ENCODE peak calls at places on chromosomes 16 and 17, in eight cellular contexts. One of them, this sample, is unnamed.

GRCh38 chr17:43784628-43785101 is 4.4 kb downstream of the CFAP97D1 start:
- DNase-seq in GM23338: no peak
- DNase-seq in stomach: no peak
- DNase-seq in OCI-LY7: no peak
- DNase-seq in glutamatergic neuron: no peak
- DNase-seq in type B pancreatic cell: no peak
- DNase-seq in H9: no peak
- DNase-seq in lower lobe of right lung: no peak
- DNase-seq in this sample: no peak

GRCh38 chr16:27445502-27446175 is 43.7 kb downstream of the IL21R start:
- DNase-seq in GM23338: no peak
- DNase-seq in H9: no peak
- DNase-seq in OCI-LY7: no peak
- DNase-seq in stomach: no peak
- DNase-seq in lower lobe of right lung: peak; percentile 25
- DNase-seq in type B pancreatic cell: no peak
- DNase-seq in glutamatergic neuron: no peak
- DNase-seq in this sample: peak; percentile 16

GRCh38 chr16:1408171-1408837 is 6.2 kb downstream of the UNKL start:
- DNase-seq in type B pancreatic cell: peak; percentile 96
- DNase-seq in lower lobe of right lung: peak; percentile 94
- DNase-seq in OCI-LY7: peak; percentile 92
- DNase-seq in stomach: peak; percentile 95
- DNase-seq in GM23338: peak; percentile 93
- DNase-seq in H9: peak; percentile 86
- DNase-seq in glutamatergic neuron: peak; percentile 97
- DNase-seq in this sample: peak; percentile 95

GRCh38 chr17:64393000-64393402 is 2.3 kb upstream of the PECAM1 start:
- DNase-seq in OCI-LY7: no peak
- DNase-seq in type B pancreatic cell: no peak
- DNase-seq in glutamatergic neuron: no peak
- DNase-seq in stomach: no peak
- DNase-seq in H9: no peak
- DNase-seq in GM23338: no peak
- DNase-seq in lower lobe of right lung: no peak
- DNase-seq in this sample: peak; percentile 87

GRCh38 chr16:24626251-24626650 is 86.9 kb downstream of the RBBP6 start:
- DNase-seq in OCI-LY7: no peak
- DNase-seq in type B pancreatic cell: no peak
- DNase-seq in glutamatergic neuron: no peak
- DNase-seq in stomach: no peak
- DNase-seq in lower lobe of right lung: no peak
- DNase-seq in GM23338: no peak
- DNase-seq in H9: no peak
- DNase-seq in this sample: no peak

GRCh38 chr17:82283208-82283749 is 9.8 kb upstream of the CSNK1D start:
- DNase-seq in lower lobe of right lung: no peak
- DNase-seq in stomach: no peak
- DNase-seq in OCI-LY7: no peak
- DNase-seq in type B pancreatic cell: no peak
- DNase-seq in H9: no peak
- DNase-seq in glutamatergic neuron: peak; percentile 65
- DNase-seq in GM23338: no peak
- DNase-seq in this sample: peak; percentile 82

GRCh38 chr17:79746955-79747507 is 16.3 kb downstream of the ENPP7 start:
- DNase-seq in GM23338: peak; percentile 72
- DNase-seq in H9: peak; percentile 69
- DNase-seq in OCI-LY7: no peak
- DNase-seq in type B pancreatic cell: no peak
- DNase-seq in lower lobe of right lung: no peak
- DNase-seq in stomach: no peak
- DNase-seq in glutamatergic neuron: no peak
- DNase-seq in this sample: no peak

GRCh38 chr17:14522795-14523387 is 222.0 kb downstream of the HS3ST3B1 start:
- DNase-seq in type B pancreatic cell: no peak
- DNase-seq in stomach: no peak
- DNase-seq in OCI-LY7: no peak
- DNase-seq in glutamatergic neuron: no peak
- DNase-seq in GM23338: no peak
- DNase-seq in lower lobe of right lung: no peak
- DNase-seq in H9: no peak
- DNase-seq in this sample: no peak

GRCh38 chr17:48625502-48626201 is 506 bp downstream of the HOXB9 start:
- DNase-seq in H9: peak; percentile 75
- DNase-seq in GM23338: peak; percentile 66
- DNase-seq in stomach: peak; percentile 46
- DNase-seq in OCI-LY7: no peak
- DNase-seq in type B pancreatic cell: no peak
- DNase-seq in glutamatergic neuron: no peak
- DNase-seq in lower lobe of right lung: no peak
- DNase-seq in this sample: peak; percentile 55

GRCh38 chr16:23072769-23073549 is 76.3 kb downstream of the USP31 start:
- DNase-seq in lower lobe of right lung: no peak
- DNase-seq in glutamatergic neuron: no peak
- DNase-seq in type B pancreatic cell: no peak
- DNase-seq in GM23338: peak; percentile 32
- DNase-seq in OCI-LY7: no peak
- DNase-seq in H9: no peak
- DNase-seq in stomach: no peak
- DNase-seq in this sample: no peak

GRCh38 chr17:64641499-64641898 is 20.6 kb downstream of the SMURF2 start:
- DNase-seq in H9: no peak
- DNase-seq in OCI-LY7: no peak
- DNase-seq in type B pancreatic cell: no peak
- DNase-seq in stomach: no peak
- DNase-seq in lower lobe of right lung: no peak
- DNase-seq in GM23338: no peak
- DNase-seq in glutamatergic neuron: no peak
- DNase-seq in this sample: peak; percentile 33

GRCh38 chr17:75691371-75692290 is 24.5 kb downstream of the SAP30BP start:
- DNase-seq in OCI-LY7: no peak
- DNase-seq in lower lobe of right lung: no peak
- DNase-seq in type B pancreatic cell: no peak
- DNase-seq in stomach: no peak
- DNase-seq in glutamatergic neuron: no peak
- DNase-seq in H9: no peak
- DNase-seq in GM23338: no peak
- DNase-seq in this sample: peak; percentile 84

GRCh38 chr16:53084736-53085538 is 30.1 kb downstream of the CHD9 start:
- DNase-seq in glutamatergic neuron: peak; percentile 45
- DNase-seq in stomach: no peak
- DNase-seq in OCI-LY7: no peak
- DNase-seq in GM23338: no peak
- DNase-seq in type B pancreatic cell: no peak
- DNase-seq in H9: no peak
- DNase-seq in lower lobe of right lung: no peak
- DNase-seq in this sample: no peak

GRCh38 chr16:3120435-3120834 is 8.0 kb downstream of the ZNF205 start:
- DNase-seq in OCI-LY7: no peak
- DNase-seq in stomach: no peak
- DNase-seq in lower lobe of right lung: no peak
- DNase-seq in glutamatergic neuron: no peak
- DNase-seq in GM23338: no peak
- DNase-seq in type B pancreatic cell: no peak
- DNase-seq in H9: no peak
- DNase-seq in this sample: no peak

GRCh38 chr17:16001498-16001897 is 1.9 kb downstream of the TTC19 start:
- DNase-seq in OCI-LY7: peak; percentile 16
- DNase-seq in glutamatergic neuron: no peak
- DNase-seq in H9: no peak
- DNase-seq in lower lobe of right lung: no peak
- DNase-seq in GM23338: no peak
- DNase-seq in type B pancreatic cell: no peak
- DNase-seq in stomach: no peak
- DNase-seq in this sample: peak; percentile 11

GRCh38 chr16:373848-374615 is 3.7 kb upstream of the MRPL28 start:
- DNase-seq in GM23338: no peak
- DNase-seq in glutamatergic neuron: no peak
- DNase-seq in H9: no peak
- DNase-seq in OCI-LY7: no peak
- DNase-seq in stomach: no peak
- DNase-seq in type B pancreatic cell: no peak
- DNase-seq in lower lobe of right lung: no peak
- DNase-seq in this sample: no peak

GRCh38 chr17:15263206-15263579 is 1.9 kb downstream of the PMP22 start:
- DNase-seq in stomach: peak; percentile 54
- DNase-seq in H9: no peak
- DNase-seq in GM23338: peak; percentile 76
- DNase-seq in lower lobe of right lung: peak; percentile 71
- DNase-seq in glutamatergic neuron: no peak
- DNase-seq in type B pancreatic cell: no peak
- DNase-seq in OCI-LY7: no peak
- DNase-seq in this sample: no peak

GRCh38 chr17:2366747-2367494 is 29.6 kb downstream of the SGSM2 start:
- DNase-seq in lower lobe of right lung: no peak
- DNase-seq in glutamatergic neuron: peak; percentile 69
- DNase-seq in type B pancreatic cell: no peak
- DNase-seq in OCI-LY7: no peak
- DNase-seq in H9: peak; percentile 85
- DNase-seq in GM23338: peak; percentile 74
- DNase-seq in stomach: no peak
- DNase-seq in this sample: no peak
- TF ChIP-seq CTCF in lower lobe of right lung: no peak
- TF ChIP-seq CTCF in glutamatergic neuron: peak; percentile 29
- TF ChIP-seq CTCF in type B pancreatic cell: peak; percentile 62
- TF ChIP-seq CTCF in OCI-LY7: no peak
- TF ChIP-seq CTCF in H9: peak; percentile 73
- TF ChIP-seq CTCF in GM23338: peak; percentile 82
- TF ChIP-seq CTCF in stomach: no peak
- TF ChIP-seq CTCF in this sample: no peak

GRCh38 chr17:39153541-39154111 is 2.2 kb upstream of the PLXDC1 start:
- DNase-seq in OCI-LY7: peak; percentile 85
- DNase-seq in GM23338: peak; percentile 78
- DNase-seq in stomach: peak; percentile 95
- DNase-seq in H9: peak; percentile 92
- DNase-seq in lower lobe of right lung: peak; percentile 89
- DNase-seq in glutamatergic neuron: peak; percentile 93
- DNase-seq in type B pancreatic cell: peak; percentile 98
- DNase-seq in this sample: peak; percentile 91
- TF ChIP-seq CTCF in OCI-LY7: no peak
- TF ChIP-seq CTCF in GM23338: no peak
- TF ChIP-seq CTCF in stomach: no peak
- TF ChIP-seq CTCF in H9: no peak
- TF ChIP-seq CTCF in lower lobe of right lung: no peak
- TF ChIP-seq CTCF in glutamatergic neuron: no peak
- TF ChIP-seq CTCF in type B pancreatic cell: no peak
- TF ChIP-seq CTCF in this sample: no peak

GRCh38 chr16:86812363-86812970 is 234.1 kb downstream of the FOXL1 start:
- DNase-seq in type B pancreatic cell: no peak
- DNase-seq in GM23338: no peak
- DNase-seq in stomach: no peak
- DNase-seq in lower lobe of right lung: no peak
- DNase-seq in glutamatergic neuron: no peak
- DNase-seq in H9: no peak
- DNase-seq in OCI-LY7: no peak
- DNase-seq in this sample: no peak

GRCh38 chr16:86808863-86809444 is 230.6 kb downstream of the FOXL1 start:
- DNase-seq in OCI-LY7: no peak
- DNase-seq in GM23338: no peak
- DNase-seq in glutamatergic neuron: no peak
- DNase-seq in H9: no peak
- DNase-seq in type B pancreatic cell: no peak
- DNase-seq in stomach: no peak
- DNase-seq in lower lobe of right lung: no peak
- DNase-seq in this sample: no peak

GRCh38 chr16:86809458-86809955 is 231.2 kb downstream of the FOXL1 start:
- DNase-seq in glutamatergic neuron: no peak
- DNase-seq in lower lobe of right lung: no peak
- DNase-seq in H9: no peak
- DNase-seq in GM23338: peak; percentile 23
- DNase-seq in stomach: no peak
- DNase-seq in type B pancreatic cell: no peak
- DNase-seq in OCI-LY7: no peak
- DNase-seq in this sample: no peak

GRCh38 chr16:86806838-86807351 is 228.5 kb downstream of the FOXL1 start:
- DNase-seq in stomach: no peak
- DNase-seq in H9: peak; percentile 56
- DNase-seq in GM23338: peak; percentile 46
- DNase-seq in glutamatergic neuron: no peak
- DNase-seq in OCI-LY7: no peak
- DNase-seq in type B pancreatic cell: peak; percentile 78
- DNase-seq in lower lobe of right lung: no peak
- DNase-seq in this sample: no peak

GRCh38 chr16:86810062-86810461 is 231.7 kb downstream of the FOXL1 start:
- DNase-seq in stomach: no peak
- DNase-seq in OCI-LY7: no peak
- DNase-seq in H9: no peak
- DNase-seq in GM23338: no peak
- DNase-seq in lower lobe of right lung: no peak
- DNase-seq in type B pancreatic cell: no peak
- DNase-seq in glutamatergic neuron: no peak
- DNase-seq in this sample: no peak
- TF ChIP-seq CTCF in stomach: no peak
- TF ChIP-seq CTCF in OCI-LY7: no peak
- TF ChIP-seq CTCF in H9: no peak
- TF ChIP-seq CTCF in GM23338: no peak
- TF ChIP-seq CTCF in lower lobe of right lung: no peak
- TF ChIP-seq CTCF in type B pancreatic cell: no peak
- TF ChIP-seq CTCF in glutamatergic neuron: no peak
- TF ChIP-seq CTCF in this sample: no peak

DNA sequence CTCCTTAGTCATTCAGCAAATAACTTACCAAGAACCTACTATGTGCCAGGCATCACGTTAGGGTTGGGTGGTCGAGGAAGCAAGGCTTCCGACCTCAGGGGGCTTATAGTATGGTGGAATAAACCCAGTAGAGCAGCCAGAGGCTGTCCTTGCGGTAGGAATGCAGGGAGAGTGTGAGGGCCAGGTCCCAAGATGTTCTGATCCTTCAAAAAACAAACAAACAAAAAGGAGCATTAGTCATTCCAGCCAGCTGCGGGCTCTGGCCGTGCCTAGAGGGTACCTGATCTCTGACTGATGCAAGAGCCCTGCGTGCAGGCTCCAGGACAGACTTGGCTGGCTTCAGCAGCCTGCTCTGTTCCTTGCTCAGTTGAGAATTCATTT is 18.2 kb downstream of the CYB5D2 start:
- DNase-seq in type B pancreatic cell: no peak
- DNase-seq in OCI-LY7: no peak
- DNase-seq in lower lobe of right lung: peak; percentile 53
- DNase-seq in GM23338: peak; percentile 50
- DNase-seq in glutamatergic neuron: no peak
- DNase-seq in stomach: peak; percentile 28
- DNase-seq in H9: peak; percentile 71
- DNase-seq in this sample: no peak
- TF ChIP-seq CTCF in type B pancreatic cell: no peak
- TF ChIP-seq CTCF in OCI-LY7: no peak
- TF ChIP-seq CTCF in lower lobe of right lung: no peak
- TF ChIP-seq CTCF in GM23338: no peak
- TF ChIP-seq CTCF in glutamatergic neuron: no peak
- TF ChIP-seq CTCF in stomach: no peak
- TF ChIP-seq CTCF in H9: no peak
- TF ChIP-seq CTCF in this sample: no peak

DNA sequence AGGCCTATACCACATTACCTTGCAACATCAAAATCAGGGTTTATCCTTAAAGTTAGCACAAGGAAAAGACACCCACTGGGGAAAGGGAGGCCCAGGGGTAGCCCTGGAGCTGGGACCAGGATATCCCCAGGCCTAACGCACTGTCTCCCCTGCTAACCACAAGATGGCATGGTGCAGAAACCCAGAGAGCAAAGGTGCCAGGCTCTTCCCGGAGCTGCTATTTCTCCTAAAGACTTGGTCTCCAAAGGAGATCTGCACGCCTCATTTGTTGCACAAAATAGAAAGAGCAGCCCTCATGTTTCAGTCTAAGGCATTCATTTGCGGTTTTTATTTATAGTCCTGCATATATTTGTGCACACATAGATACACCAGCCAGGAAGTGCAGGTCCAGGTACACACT is 408.6 kb downstream of the SOX9 start:
- DNase-seq in glutamatergic neuron: no peak
- DNase-seq in GM23338: no peak
- DNase-seq in type B pancreatic cell: no peak
- DNase-seq in lower lobe of right lung: no peak
- DNase-seq in H9: no peak
- DNase-seq in stomach: no peak
- DNase-seq in OCI-LY7: no peak
- DNase-seq in this sample: no peak
- TF ChIP-seq CTCF in glutamatergic neuron: no peak
- TF ChIP-seq CTCF in GM23338: peak; percentile 36
- TF ChIP-seq CTCF in type B pancreatic cell: peak; percentile 31
- TF ChIP-seq CTCF in lower lobe of right lung: no peak
- TF ChIP-seq CTCF in H9: no peak
- TF ChIP-seq CTCF in stomach: no peak
- TF ChIP-seq CTCF in OCI-LY7: no peak
- TF ChIP-seq CTCF in this sample: no peak

This sample was measured in activated CD8-positive, alpha-beta T cell treated with anti-CD3 and anti-CD28 coated beads for 36 hours.